ENCODE peak calls at places on chromosomes 13 and 19, in four cellular contexts. L is NCI-H774, T is neural progenitor cell, O is AG04450. Q is an unnamed sample.

GRCh38 chr13:27551563-27551962 is 68.8 kb downstream of the LNX2 start:
- DNase-seq in L (no peak), T (no peak), O (no peak), Q (no peak)

GRCh38 chr19:14367016-14367415 is 14.2 kb upstream of the ADGRE5 start:
- DNase-seq in L (no peak), T (no peak), O (no peak), Q (no peak)

GRCh38 chr19:1455336-1456120 is 5.6 kb downstream of the APC2 start:
- DNase-seq in O (no peak), T (peak; percentile 70), L (peak; percentile 95), Q (peak; percentile 76)

GRCh38 chr13:99501952-99502310 is 659 bp downstream of the TM9SF2 start:
- DNase-seq in T (no peak), O (no peak), L (no peak), Q (no peak)

GRCh38 chr13:52348983-52349780 is 56.8 kb downstream of the THSD1 start:
- DNase-seq in T (no peak), L (no peak), O (no peak), Q (no peak)

GRCh38 chr13:40114305-40114896 is 458.9 kb downstream of the COG6 start:
- DNase-seq in T (no peak), L (no peak), O (no peak), Q (no peak)

GRCh38 chr19:34556500-34556899 is 74.9 kb downstream of the WTIP start:
- DNase-seq in L (no peak), T (peak; percentile 65), O (no peak), Q (peak; percentile 13)

GRCh38 chr19:46211201-46211881 is 18.2 kb upstream of the IGFL1 start:
- DNase-seq in L (no peak), T (peak; percentile 33), O (no peak), Q (no peak)

GRCh38 chr19:49546825-49547565 is 19.2 kb downstream of the RCN3 start:
- DNase-seq in O (peak; percentile 86), T (peak; percentile 95), L (peak; percentile 76), Q (peak; percentile 85)

GRCh38 chr13:31922724-31923123 is 108.8 kb upstream of the FRY start:
- DNase-seq in L (no peak), O (no peak), T (no peak), Q (no peak)

GRCh38 chr13:28357247-28357825 is 137.6 kb downstream of the FLT1 start:
- DNase-seq in L (no peak), O (no peak), T (no peak), Q (no peak)

GRCh38 chr19:38059897-38060296 is 152.9 kb downstream of the SIPA1L3 start:
- DNase-seq in T (no peak), L (peak; percentile 90), O (no peak), Q (no peak)

GRCh38 chr19:6273701-6274601 is 5.8 kb downstream of the MLLT1 start:
- DNase-seq in T (no peak), L (no peak), O (no peak), Q (peak; percentile 89)

Q was measured in HepG2.